ENCODE peak calls at places on chromosomes 13 and 19, in nine cellular contexts. A is T-helper 2 cell; H is fibroblast of lung; R is EL; P is LHCN-M2; U is T-cell; C is lower leg skin; O is stimulated activated CD8-positive, alpha-beta memory T cell treated with anti-CD3 and anti-CD28 coated beads, Interleukin-2, amount 100 ng/mL, for 48 hours; B is iris pigment epithelial cell. S is an unnamed sample.

GRCh38 chr13:113192902-113193301 is 15.6 kb downstream of the PCID2 start:
- DNase-seq in R (peak), U (no peak), O (no peak), P (peak), B (peak), C (no peak), H (peak), A (no peak), S (no peak)

GRCh38 chr13:95146486-95146885 is 154.8 kb downstream of the ABCC4 start:
- DNase-seq in O (no peak), U (no peak), B (no peak), C (no peak), R (no peak), A (no peak), P (no peak), H (no peak), S (no peak)

GRCh38 chr19:1351324-1351947 is 32.3 kb upstream of the NDUFS7 start:
- DNase-seq in R (no peak), C (no peak), B (no peak), A (no peak), H (no peak), P (no peak), O (no peak), U (no peak), S (no peak)

GRCh38 chr19:40610396-40611064 is 9.4 kb downstream of the LTBP4 start:
- DNase-seq in O (no peak), C (no peak), A (peak), H (no peak), R (no peak), P (no peak), B (no peak), U (peak), S (peak)

GRCh38 chr19:2040647-2041435 is 10.2 kb downstream of the MKNK2 start:
- DNase-seq in R (no peak), A (no peak), H (no peak), P (no peak), B (no peak), U (no peak), C (no peak), O (no peak), S (no peak)

GRCh38 chr19:16527971-16528521 is 14.2 kb downstream of the CHERP start:
- DNase-seq in O (no peak), U (peak), A (peak), R (no peak), P (no peak), H (no peak), C (no peak), B (peak), S (no peak)

GRCh38 chr19:56690668-56691067 is 19.1 kb upstream of the ZNF835 start:
- DNase-seq in O (no peak), U (no peak), B (no peak), H (no peak), A (no peak), C (no peak), P (no peak), R (no peak), S (no peak)

GRCh38 chr13:41077475-41077874 is 16.2 kb downstream of the WBP4 start:
- DNase-seq in R (no peak), U (no peak), B (no peak), H (no peak), A (no peak), P (no peak), O (no peak), C (no peak), S (no peak)

GRCh38 chr13:86882107-86882506 is 789.1 kb upstream of the SLITRK5 start:
- DNase-seq in R (no peak), U (no peak), H (no peak), P (no peak), C (no peak), A (no peak), O (no peak), B (no peak), S (no peak)

GRCh38 chr19:49151339-49152217 is 3.6 kb downstream of the HRC start:
- DNase-seq in H (peak), A (peak), U (no peak), C (peak), R (peak), B (peak), P (peak), O (no peak), S (peak)

GRCh38 chr19:46383171-46383815 is 30.1 kb downstream of the CCDC8 start:
- DNase-seq in U (no peak), C (no peak), R (no peak), A (no peak), P (no peak), B (no peak), H (no peak), O (no peak), S (no peak)

GRCh38 chr19:14434543-14435319 is 1.6 kb downstream of the PKN1 start:
- DNase-seq in U (no peak), B (peak), R (peak), C (peak), P (peak), H (peak), A (no peak), O (no peak), S (peak)

GRCh38 chr19:36152886-36153525 is 759 bp upstream of the COX7A1 start:
- DNase-seq in P (peak), U (no peak), H (no peak), R (no peak), C (no peak), B (no peak), A (no peak), O (no peak), S (peak)

S was measured in myocyte.